ENCODE peak calls at places on chromosome 5, in four cellular contexts. A, M, J and H are unnamed samples.

GRCh38 chr5:157652377-157652692 is at the start of gene SOX30:
- DNase-seq in A (no peak), M (no peak), J (no peak), H (no peak)

GRCh38 chr5:55234171-55234700 is 828 bp upstream of the CCNO start:
- DNase-seq in A (no peak), M (no peak), J (no peak), H (no peak)

GRCh38 chr5:173238312-173239232 is 3.6 kb upstream of the NKX2-5 start:
- DNase-seq in A (no peak), M (no peak), J (no peak), H (no peak)

GRCh38 chr5:114952876-114953275 is 216.8 kb downstream of the TRIM36 start:
- DNase-seq in A (no peak), M (no peak), J (no peak), H (no peak)

GRCh38 chr5:104018299-104018698 is 455.7 kb upstream of the NUDT12 start:
- DNase-seq in A (no peak), M (no peak), J (no peak), H (no peak)

GRCh38 chr5:113264061-113264460 is 170.7 kb downstream of the TSSK1B start:
- DNase-seq in A (no peak), M (peak; percentile 64), J (no peak), H (no peak)

GRCh38 chr5:54150841-54151240 is 159.5 kb downstream of the ARL15 start:
- DNase-seq in A (no peak), M (no peak), J (no peak), H (no peak)

GRCh38 chr5:42800748-42801330 is 10.9 kb downstream of the SELENOP start:
- DNase-seq in A (no peak), M (no peak), J (no peak), H (no peak)

GRCh38 chr5:121138495-121138907 is 674.4 kb downstream of the PRR16 start:
- DNase-seq in A (no peak), M (no peak), J (no peak), H (no peak)

GRCh38 chr5:155259648-155260047 is 246.1 kb downstream of the KIF4B start:
- DNase-seq in A (no peak), M (no peak), J (no peak), H (no peak)

GRCh38 chr5:135219239-135219638 is 179.8 kb downstream of the MACROH2A1 start:
- DNase-seq in A (no peak), M (no peak), J (no peak), H (no peak)

GRCh38 chr5:169944922-169945675 is 35.2 kb downstream of the INSYN2B start:
- DNase-seq in A (no peak), M (no peak), J (no peak), H (no peak)

GRCh38 chr5:107668933-107669542 is 1.7 kb downstream of the EFNA5 start:
- DNase-seq in A (no peak), M (no peak), J (no peak), H (no peak)

GRCh38 chr5:107668154-107668932 is 2.4 kb downstream of the EFNA5 start:
- DNase-seq in A (no peak), M (no peak), J (no peak), H (no peak)

GRCh38 chr5:107665036-107665435 is 5.7 kb downstream of the EFNA5 start:
- DNase-seq in A (no peak), M (no peak), J (no peak), H (no peak)

GRCh38 chr5:107663697-107664096 is 7.0 kb downstream of the EFNA5 start:
- DNase-seq in A (no peak), M (no peak), J (no peak), H (no peak)

DNA sequence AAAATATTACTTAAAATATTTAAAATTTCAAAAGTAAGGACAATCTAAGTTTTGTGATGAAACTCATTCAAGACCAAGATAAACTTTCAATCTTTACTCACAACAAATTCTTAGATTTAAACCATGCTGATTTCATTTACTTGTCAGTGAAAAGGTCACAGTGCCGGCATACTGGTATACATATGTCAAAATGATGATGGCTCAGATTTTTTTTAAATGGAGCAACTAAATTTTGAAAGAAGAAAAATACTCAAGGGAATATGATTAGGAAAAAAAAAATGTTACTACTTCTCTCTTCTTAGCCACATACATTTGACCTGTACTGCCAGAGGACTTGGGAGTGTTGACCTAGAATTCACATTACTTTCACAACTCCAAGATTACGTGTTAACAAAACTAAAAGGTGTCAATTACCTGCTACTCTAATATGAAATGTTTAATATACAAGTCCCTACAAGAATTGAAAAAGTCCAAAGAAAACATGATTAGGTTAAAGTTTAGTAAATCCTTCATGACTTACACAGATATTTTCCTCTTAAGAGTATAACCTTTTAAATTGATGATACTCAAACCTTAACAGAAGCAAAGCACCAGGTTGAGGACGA is 4.6 kb downstream of the EFNA5 start:
- DNase-seq in A (no peak), M (no peak), J (no peak), H (no peak)
- H3K4me3 ChIP-seq in A (no peak overlapping the region), M (no peak overlapping the region), J (no peak overlapping the region), H (no peak overlapping the region)

DNA sequence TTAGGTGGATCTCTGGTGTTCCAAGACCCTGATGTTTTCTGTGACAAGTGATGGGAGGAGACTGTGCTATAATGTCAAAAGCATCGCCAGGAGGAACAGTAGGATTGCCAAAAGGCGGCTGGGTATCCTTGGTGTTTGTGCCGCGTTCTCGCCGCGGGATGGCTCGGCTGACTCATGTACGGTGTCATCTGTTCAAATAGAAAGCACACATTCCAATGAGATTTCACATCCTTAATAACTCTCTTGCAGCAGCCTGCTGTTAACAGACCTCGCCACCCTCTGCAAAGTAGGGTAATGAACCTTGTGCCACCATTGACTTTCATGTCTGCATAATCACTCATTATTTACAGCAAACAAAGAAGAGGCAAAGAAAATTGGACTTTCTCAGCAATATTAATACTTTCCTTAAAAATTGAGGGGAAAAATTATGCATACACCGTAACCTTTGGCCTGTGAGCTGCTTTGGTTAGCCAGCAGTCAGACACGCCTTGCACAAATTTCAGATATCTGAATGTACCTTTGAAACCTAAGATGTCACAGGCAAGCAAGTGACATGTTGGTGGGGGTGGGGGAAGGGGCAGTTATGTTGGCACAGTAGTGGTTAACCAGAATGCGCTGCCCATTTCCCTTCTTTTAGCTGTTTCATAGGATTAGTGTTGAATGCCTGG is 289.4 kb downstream of the EFNA5 start:
- DNase-seq in A (no peak), M (no peak), J (peak; percentile 40), H (no peak)
- TF ChIP-seq CTCF in A (no peak), M (no peak), J (no peak), H (no peak)

GRCh38 chr5:16574789-16575785 is 41.7 kb downstream of the RETREG1 start:
- DNase-seq in A (peak; percentile 46), M (peak; percentile 47), J (peak; percentile 61), H (no peak)
- H3K4me3 ChIP-seq in A (no peak overlapping the region), M (no peak overlapping the region), J (no peak overlapping the region), H (no peak overlapping the region)

GRCh38 chr5:148996270-148996669 is 66.6 kb downstream of the SH3TC2 start:
- DNase-seq in A (no peak), M (no peak), J (no peak), H (no peak)

GRCh38 chr5:148999741-149000140 is 63.1 kb downstream of the SH3TC2 start:
- DNase-seq in A (no peak), M (no peak), J (no peak), H (no peak)

GRCh38 chr5:148995791-148996190 is 67.1 kb downstream of the SH3TC2 start:
- DNase-seq in A (no peak), M (no peak), J (no peak), H (no peak)

GRCh38 chr5:149001154-149001553 is 61.7 kb downstream of the SH3TC2 start:
- DNase-seq in A (no peak), M (no peak), J (no peak), H (no peak)

GRCh38 chr5:148998174-148998797 is 64.6 kb downstream of the SH3TC2 start:
- DNase-seq in A (no peak), M (no peak), J (no peak), H (no peak)
- TF ChIP-seq CTCF in A (peak; percentile 66), M (peak; percentile 69), J (peak; percentile 57), H (peak; percentile 60)